ENCODE peak calls at places on chromosomes 12 and 14, in five cellular contexts. One of them, this sample, is unnamed.
A peak's percentile ranks its signal among the peaks of the same experiment; 100 is the strongest.

GRCh38 chr14:104799239-104799599 is 1.7 kb upstream of the ZBTB42 start:
- DNase-seq in tibial nerve: no peak
- DNase-seq in SK-N-SH: no peak
- DNase-seq in stomach: no peak
- DNase-seq in A549: no peak
- DNase-seq in this sample: no peak

GRCh38 chr14:76997257-76997970 is 31.1 kb downstream of the IRF2BPL start:
- DNase-seq in tibial nerve: no peak
- DNase-seq in SK-N-SH: no peak
- DNase-seq in stomach: no peak
- DNase-seq in A549: no peak
- DNase-seq in this sample: no peak

GRCh38 chr12:62722971-62723680 is 211.8 kb downstream of the PPM1H start:
- DNase-seq in tibial nerve: no peak
- DNase-seq in SK-N-SH: no peak
- DNase-seq in stomach: no peak
- DNase-seq in A549: no peak
- DNase-seq in this sample: no peak

GRCh38 chr12:101697197-101697929 is at the start of gene CHPT1:
- DNase-seq in tibial nerve: peak; percentile 49
- DNase-seq in SK-N-SH: peak; percentile 92
- DNase-seq in stomach: peak; percentile 82
- DNase-seq in A549: peak; percentile 55
- DNase-seq in this sample: peak; percentile 83

GRCh38 chr14:102320033-102320660 is 601 bp downstream of the ZNF839 start:
- DNase-seq in tibial nerve: peak; percentile 24
- DNase-seq in SK-N-SH: no peak
- DNase-seq in stomach: peak; percentile 49
- DNase-seq in A549: peak; percentile 36
- DNase-seq in this sample: peak; percentile 84

GRCh38 chr12:7959278-7960063 is 23.5 kb upstream of the SLC2A3 start:
- DNase-seq in tibial nerve: peak; percentile 10
- DNase-seq in SK-N-SH: no peak
- DNase-seq in stomach: no peak
- DNase-seq in A549: no peak
- DNase-seq in this sample: no peak

GRCh38 chr12:40716037-40716436 is 23.8 kb downstream of the CNTN1 start:
- DNase-seq in tibial nerve: no peak
- DNase-seq in SK-N-SH: no peak
- DNase-seq in stomach: no peak
- DNase-seq in A549: no peak
- DNase-seq in this sample: no peak

GRCh38 chr14:75249251-75249957 is 29.2 kb upstream of the FOS start:
- DNase-seq in tibial nerve: no peak
- DNase-seq in SK-N-SH: no peak
- DNase-seq in stomach: peak; percentile 59
- DNase-seq in A549: no peak
- DNase-seq in this sample: no peak

GRCh38 chr12:95611676-95612309 is 60.5 kb upstream of the USP44 start:
- DNase-seq in tibial nerve: no peak
- DNase-seq in SK-N-SH: no peak
- DNase-seq in stomach: no peak
- DNase-seq in A549: no peak
- DNase-seq in this sample: no peak

GRCh38 chr14:101823511-101824120 is 62.1 kb downstream of the PPP2R5C start:
- DNase-seq in tibial nerve: no peak
- DNase-seq in SK-N-SH: no peak
- DNase-seq in stomach: peak; percentile 49
- DNase-seq in A549: no peak
- DNase-seq in this sample: peak; percentile 94

GRCh38 chr12:24617471-24617870 is 331.4 kb downstream of the BCAT1 start:
- DNase-seq in tibial nerve: no peak
- DNase-seq in SK-N-SH: no peak
- DNase-seq in stomach: no peak
- DNase-seq in A549: no peak
- DNase-seq in this sample: no peak

GRCh38 chr12:56601503-56601902 is 28.6 kb downstream of the BAZ2A start:
- DNase-seq in tibial nerve: no peak
- DNase-seq in SK-N-SH: peak; percentile 43
- DNase-seq in stomach: no peak
- DNase-seq in A549: peak; percentile 29
- DNase-seq in this sample: no peak

GRCh38 chr12:106519587-106519986 is 63.2 kb upstream of the RFX4 start:
- DNase-seq in tibial nerve: no peak
- DNase-seq in SK-N-SH: peak; percentile 71
- DNase-seq in stomach: no peak
- DNase-seq in A549: no peak
- DNase-seq in this sample: no peak

GRCh38 chr14:88026890-88027289 is 22.0 kb downstream of the GPR65 start:
- DNase-seq in tibial nerve: no peak
- DNase-seq in SK-N-SH: no peak
- DNase-seq in stomach: no peak
- DNase-seq in A549: no peak
- DNase-seq in this sample: no peak

GRCh38 chr12:88084210-88084609 is 55.0 kb upstream of the C12orf50 start:
- DNase-seq in tibial nerve: no peak
- DNase-seq in SK-N-SH: no peak
- DNase-seq in stomach: no peak
- DNase-seq in A549: no peak
- DNase-seq in this sample: no peak

GRCh38 chr14:22383515-22384166 is 205.4 kb downstream of the DAD1 start:
- DNase-seq in tibial nerve: no peak
- DNase-seq in SK-N-SH: no peak
- DNase-seq in stomach: peak; percentile 34
- DNase-seq in A549: no peak
- DNase-seq in this sample: no peak

GRCh38 chr14:44937547-44937946 is 24.2 kb downstream of the KLHL28 start:
- DNase-seq in tibial nerve: no peak
- DNase-seq in SK-N-SH: no peak
- DNase-seq in stomach: no peak
- DNase-seq in A549: no peak
- DNase-seq in this sample: no peak

GRCh38 chr12:102349079-102349478 is 131.3 kb downstream of the IGF1 start:
- DNase-seq in tibial nerve: no peak
- DNase-seq in SK-N-SH: no peak
- DNase-seq in stomach: no peak
- DNase-seq in A549: no peak
- DNase-seq in this sample: no peak

GRCh38 chr14:66596241-66596985 is 88.5 kb downstream of the GPHN start:
- DNase-seq in tibial nerve: no peak
- DNase-seq in SK-N-SH: no peak
- DNase-seq in stomach: no peak
- DNase-seq in A549: no peak
- DNase-seq in this sample: peak; percentile 36

GRCh38 chr14:48023881-48024280 is 348.5 kb upstream of the MDGA2 start:
- DNase-seq in tibial nerve: no peak
- DNase-seq in SK-N-SH: no peak
- DNase-seq in stomach: no peak
- DNase-seq in A549: no peak
- DNase-seq in this sample: no peak

GRCh38 chr14:21802441-21802840 is 128.8 kb upstream of the OR4E1 start:
- DNase-seq in tibial nerve: no peak
- DNase-seq in SK-N-SH: no peak
- DNase-seq in stomach: no peak
- DNase-seq in A549: no peak
- DNase-seq in this sample: no peak

GRCh38 chr14:55645148-55645547 is 65.1 kb downstream of the KTN1 start:
- DNase-seq in tibial nerve: no peak
- DNase-seq in SK-N-SH: no peak
- DNase-seq in stomach: no peak
- DNase-seq in A549: no peak
- DNase-seq in this sample: no peak

GRCh38 chr12:115135800-115136211 is 451.8 kb upstream of the TBX3 start:
- DNase-seq in tibial nerve: peak; percentile 24
- DNase-seq in SK-N-SH: no peak
- DNase-seq in stomach: no peak
- DNase-seq in A549: no peak
- DNase-seq in this sample: peak; percentile 88

GRCh38 chr12:123267991-123268843 is 3.4 kb downstream of the CDK2AP1 start:
- DNase-seq in tibial nerve: no peak
- DNase-seq in SK-N-SH: peak; percentile 85
- DNase-seq in stomach: no peak
- DNase-seq in A549: no peak
- DNase-seq in this sample: no peak

GRCh38 chr14:75993567-75994041 is 8.0 kb downstream of the IFT43 start:
- DNase-seq in tibial nerve: no peak
- DNase-seq in SK-N-SH: no peak
- DNase-seq in stomach: no peak
- DNase-seq in A549: no peak
- DNase-seq in this sample: no peak

GRCh38 chr12:127923501-127923900 is 343.5 kb upstream of the TMEM132C start:
- DNase-seq in tibial nerve: no peak
- DNase-seq in SK-N-SH: no peak
- DNase-seq in stomach: no peak
- DNase-seq in A549: no peak
- DNase-seq in this sample: no peak

GRCh38 chr14:35506927-35507326 is 27.0 kb upstream of the INSM2 start:
- DNase-seq in tibial nerve: no peak
- DNase-seq in SK-N-SH: no peak
- DNase-seq in stomach: no peak
- DNase-seq in A549: no peak
- DNase-seq in this sample: no peak

GRCh38 chr14:92861856-92862807 is 60.8 kb upstream of the CHGA start:
- DNase-seq in tibial nerve: no peak
- DNase-seq in SK-N-SH: no peak
- DNase-seq in stomach: no peak
- DNase-seq in A549: no peak
- DNase-seq in this sample: no peak

GRCh38 chr12:113395119-113395518 is 8.6 kb downstream of the SDS start:
- DNase-seq in tibial nerve: no peak
- DNase-seq in SK-N-SH: no peak
- DNase-seq in stomach: no peak
- DNase-seq in A549: no peak
- DNase-seq in this sample: no peak

GRCh38 chr12:69588527-69588926 is 3.3 kb downstream of the CCT2 start:
- DNase-seq in tibial nerve: no peak
- DNase-seq in SK-N-SH: no peak
- DNase-seq in stomach: no peak
- DNase-seq in A549: no peak
- DNase-seq in this sample: no peak

GRCh38 chr12:69583203-69583602 is 2.1 kb upstream of the CCT2 start:
- DNase-seq in tibial nerve: no peak
- DNase-seq in SK-N-SH: no peak
- DNase-seq in stomach: no peak
- DNase-seq in A549: no peak
- DNase-seq in this sample: no peak

GRCh38 chr12:69589082-69589481 is 3.8 kb downstream of the CCT2 start:
- DNase-seq in tibial nerve: no peak
- DNase-seq in SK-N-SH: no peak
- DNase-seq in stomach: no peak
- DNase-seq in A549: no peak
- DNase-seq in this sample: no peak

GRCh38 chr12:69580074-69580473 is 5.2 kb upstream of the CCT2 start:
- DNase-seq in tibial nerve: no peak
- DNase-seq in SK-N-SH: no peak
- DNase-seq in stomach: no peak
- DNase-seq in A549: no peak
- DNase-seq in this sample: no peak

DNA sequence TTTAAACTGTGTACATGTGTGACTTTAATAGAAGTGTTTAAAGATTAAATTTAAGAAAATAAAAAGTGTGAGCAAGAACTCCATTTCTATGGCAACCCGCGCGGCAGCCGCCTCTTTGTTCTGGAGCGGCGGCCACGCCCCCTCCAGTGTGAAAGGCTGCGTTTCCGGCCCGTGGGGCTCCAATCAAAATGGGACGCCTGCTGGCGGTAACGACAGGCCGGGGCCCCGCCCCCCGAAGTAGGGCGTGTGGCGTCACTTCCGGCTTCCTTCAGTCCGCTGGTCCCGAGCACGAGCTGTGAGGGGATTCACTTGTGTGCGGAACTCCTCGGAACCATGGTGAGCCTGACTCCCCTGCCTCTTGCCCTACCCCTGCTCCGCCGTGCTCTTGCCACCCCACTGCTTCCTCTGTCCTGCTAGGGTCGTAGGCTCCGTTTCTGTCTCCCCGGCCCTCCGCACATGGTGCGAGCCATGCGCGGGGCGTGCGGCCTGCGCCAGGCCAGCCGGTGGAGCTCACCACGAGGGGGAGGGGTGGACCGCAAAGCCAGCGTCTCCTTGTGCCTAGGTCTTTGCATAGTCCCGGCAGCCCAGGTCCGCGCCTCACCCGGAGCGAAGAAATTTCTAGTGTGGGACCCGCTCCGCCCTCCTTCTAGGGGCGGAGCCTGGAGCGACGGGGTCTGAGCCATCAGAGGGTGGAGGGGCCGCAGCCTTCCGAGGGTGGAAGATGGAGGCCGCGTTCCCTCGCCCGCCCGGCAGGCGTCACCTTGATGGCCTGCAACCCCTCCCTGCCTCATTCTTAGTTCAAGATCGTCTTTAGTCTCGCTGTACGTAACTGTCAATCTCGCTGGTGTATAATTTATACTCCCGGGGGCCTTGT is at the start of gene CCT2:
- DNase-seq in tibial nerve: peak; percentile 94
- DNase-seq in SK-N-SH: peak; percentile 95
- DNase-seq in stomach: peak; percentile 98
- DNase-seq in A549: peak; percentile 91
- DNase-seq in this sample: peak; percentile 98
- TF ChIP-seq EP300 in tibial nerve: peak; percentile 74
- TF ChIP-seq EP300 in SK-N-SH: no peak
- TF ChIP-seq EP300 in stomach: no peak
- TF ChIP-seq EP300 in A549: no peak
- TF ChIP-seq EP300 in this sample: no peak

GRCh38 chr14:81303258-81303935 is 82.6 kb upstream of the GTF2A1 start:
- DNase-seq in tibial nerve: no peak
- DNase-seq in SK-N-SH: no peak
- DNase-seq in stomach: peak; percentile 83
- DNase-seq in A549: no peak
- DNase-seq in this sample: no peak
- TF ChIP-seq EP300 in tibial nerve: no peak
- TF ChIP-seq EP300 in SK-N-SH: no peak
- TF ChIP-seq EP300 in stomach: no peak
- TF ChIP-seq EP300 in A549: no peak
- TF ChIP-seq EP300 in this sample: no peak

DNA sequence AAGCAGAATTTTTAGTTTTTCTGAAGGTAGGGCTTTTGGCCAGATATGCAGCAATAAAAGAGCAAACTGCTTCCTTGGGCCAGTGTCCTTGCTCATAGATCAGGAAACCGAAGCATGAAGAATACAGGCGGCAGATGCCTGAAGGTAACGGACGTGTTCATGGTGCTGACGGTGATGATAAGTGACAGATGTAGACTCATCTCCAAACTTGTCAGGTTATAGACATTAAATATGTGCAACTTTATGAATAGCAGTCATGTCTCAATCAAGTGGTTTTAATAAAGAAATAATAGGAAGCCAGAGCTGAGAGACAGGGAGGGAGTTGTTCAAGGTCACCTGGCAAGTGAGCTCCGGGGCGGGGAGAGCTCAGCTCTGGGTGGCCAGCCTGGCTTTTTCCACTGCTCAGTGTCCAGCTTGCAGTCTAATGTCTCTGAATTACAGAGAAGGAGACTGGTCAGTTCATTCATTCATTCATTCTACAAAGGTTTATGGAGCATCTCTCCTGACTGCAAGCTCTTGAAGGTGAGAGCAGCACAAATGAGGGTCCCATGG is 1.0 kb downstream of the SERPINA5 start:
- DNase-seq in tibial nerve: no peak
- DNase-seq in SK-N-SH: no peak
- DNase-seq in stomach: peak; percentile 46
- DNase-seq in A549: no peak
- DNase-seq in this sample: peak; percentile 75
- TF ChIP-seq EP300 in tibial nerve: no peak
- TF ChIP-seq EP300 in SK-N-SH: no peak
- TF ChIP-seq EP300 in stomach: no peak
- TF ChIP-seq EP300 in A549: no peak
- TF ChIP-seq EP300 in this sample: no peak

GRCh38 chr12:89328483-89329030 is 23.7 kb downstream of the DUSP6 start:
- DNase-seq in tibial nerve: no peak
- DNase-seq in SK-N-SH: no peak
- DNase-seq in stomach: no peak
- DNase-seq in A549: no peak
- DNase-seq in this sample: no peak
- TF ChIP-seq EP300 in tibial nerve: no peak
- TF ChIP-seq EP300 in SK-N-SH: no peak
- TF ChIP-seq EP300 in stomach: no peak
- TF ChIP-seq EP300 in A549: no peak
- TF ChIP-seq EP300 in this sample: peak; percentile 39